ENCODE peak calls at places on chromosomes 13 and 19, in six cellular contexts. U is NCI-H1105 treated with DMSO at 0.1 percent for 48 hours; F is stimulated activated CD4-positive, alpha-beta T cell treated with anti-CD3 and anti-CD28 coated beads, Interleukin-4, amount 100 ng/mL, for 48 hours; G is NCI-H510A; T is NCI-H146; Z is activated CD4-positive, CD25-positive, alpha-beta regulatory T cell. R is an unnamed sample.

GRCh38 chr13:85833938-85834337 is 34.7 kb upstream of the SLITRK6 start:
- DNase-seq in U (no peak), F (no peak), Z (no peak), T (no peak), G (no peak), R (no peak)

GRCh38 chr13:61546911-61547310 is 131.3 kb upstream of the PCDH20 start:
- DNase-seq in G (no peak), U (no peak), T (no peak), F (no peak), Z (no peak), R (no peak)

GRCh38 chr19:18194554-18195238 is 1.7 kb downstream of the MPV17L2 start:
- DNase-seq in T (no peak), Z (peak), G (no peak), U (no peak), F (no peak), R (peak)

GRCh38 chr13:19181021-19181620 is 503 bp downstream of the TUBA3C start:
- DNase-seq in F (no peak), G (no peak), Z (no peak), U (no peak), T (no peak), R (no peak)

GRCh38 chr13:75587679-75588078 is 38.1 kb downstream of the UCHL3 start:
- DNase-seq in U (no peak), Z (no peak), G (no peak), T (peak), F (no peak), R (no peak)

GRCh38 chr19:17679526-17680234 is 8.5 kb downstream of the UNC13A start:
- DNase-seq in G (no peak), Z (no peak), T (no peak), F (no peak), U (no peak), R (no peak)

GRCh38 chr13:109874921-109875454 is 88.6 kb upstream of the IRS2 start:
- DNase-seq in U (no peak), Z (no peak), F (no peak), T (no peak), G (no peak), R (no peak)

GRCh38 chr13:46756977-46757376 is 40.0 kb downstream of the ESD start:
- DNase-seq in T (no peak), U (no peak), Z (no peak), G (no peak), F (no peak), R (no peak)

GRCh38 chr13:68076046-68076445 is 845.9 kb upstream of the PCDH9 start:
- DNase-seq in F (no peak), T (no peak), U (no peak), G (no peak), Z (no peak), R (no peak)

GRCh38 chr19:50178320-50178719 is 15.2 kb upstream of the IZUMO2 start:
- DNase-seq in F (no peak), T (no peak), U (no peak), G (no peak), Z (no peak), R (no peak)

GRCh38 chr13:32850311-32851052 is 165.7 kb upstream of the KL start:
- DNase-seq in F (no peak), Z (no peak), G (no peak), T (no peak), U (no peak), R (no peak)

GRCh38 chr19:19062454-19063182 is 1.2 kb upstream of the SLC25A42 start:
- DNase-seq in F (no peak), U (no peak), T (no peak), Z (peak), G (peak), R (no peak)

GRCh38 chr19:55321466-55321865 is 3.7 kb downstream of the TMEM150B start:
- DNase-seq in T (no peak), U (no peak), F (no peak), G (no peak), Z (no peak), R (no peak)

GRCh38 chr19:2044709-2045500 is 6.1 kb downstream of the MKNK2 start:
- DNase-seq in Z (no peak), F (no peak), T (no peak), G (no peak), U (no peak), R (no peak)

GRCh38 chr19:56167064-56167578 is 8.7 kb upstream of the GALP start:
- DNase-seq in F (no peak), T (no peak), G (no peak), U (no peak), Z (no peak), R (peak)

GRCh38 chr13:109627649-109628048 is 158.7 kb downstream of the IRS2 start:
- DNase-seq in Z (no peak), F (no peak), U (no peak), G (no peak), T (no peak), R (no peak)